ENCODE peak calls at places on chromosome 9, in four cellular contexts. One of them, this sample, is unnamed.

GRCh38 chr9:36091028-36091953 is 45.2 kb upstream of the GLIPR2 start:
- DNase-seq in lower lobe of right lung: no peak
- DNase-seq in A549: no peak
- DNase-seq in EH: peak
- DNase-seq in this sample: no peak

GRCh38 chr9:36278243-36278642 is 20.0 kb upstream of the GNE start:
- DNase-seq in EH: no peak
- DNase-seq in A549: no peak
- DNase-seq in lower lobe of right lung: no peak
- DNase-seq in this sample: no peak

GRCh38 chr9:107751522-107752235 is 262.1 kb upstream of the KLF4 start:
- DNase-seq in EH: peak
- DNase-seq in lower lobe of right lung: no peak
- DNase-seq in A549: peak
- DNase-seq in this sample: no peak

GRCh38 chr9:109639666-109640231 is 140.2 kb upstream of the PALM2AKAP2 start:
- DNase-seq in A549: no peak
- DNase-seq in lower lobe of right lung: no peak
- DNase-seq in EH: no peak
- DNase-seq in this sample: no peak

GRCh38 chr9:127808347-127809001 is 5.8 kb downstream of the FPGS start:
- DNase-seq in EH: no peak
- DNase-seq in A549: no peak
- DNase-seq in lower lobe of right lung: no peak
- DNase-seq in this sample: no peak

GRCh38 chr9:137273616-137274320 is 3.8 kb upstream of the TOR4A start:
- DNase-seq in EH: no peak
- DNase-seq in lower lobe of right lung: peak
- DNase-seq in A549: no peak
- DNase-seq in this sample: no peak

GRCh38 chr9:132534832-132535231 is 47.6 kb upstream of the BARHL1 start:
- DNase-seq in lower lobe of right lung: no peak
- DNase-seq in A549: no peak
- DNase-seq in EH: no peak
- DNase-seq in this sample: no peak

GRCh38 chr9:27204578-27204977 is 92.4 kb downstream of the EQTN start:
- DNase-seq in A549: no peak
- DNase-seq in lower lobe of right lung: no peak
- DNase-seq in EH: peak
- DNase-seq in this sample: no peak

GRCh38 chr9:123422593-123422992 is 66.6 kb downstream of the CRB2 start:
- DNase-seq in A549: no peak
- DNase-seq in lower lobe of right lung: no peak
- DNase-seq in EH: no peak
- DNase-seq in this sample: no peak

GRCh38 chr9:95477441-95477840 is 39.3 kb downstream of the PTCH1 start:
- DNase-seq in lower lobe of right lung: no peak
- DNase-seq in EH: no peak
- DNase-seq in A549: no peak
- DNase-seq in this sample: no peak

GRCh38 chr9:134323741-134324358 is 2.4 kb upstream of the RXRA start:
- DNase-seq in EH: no peak
- DNase-seq in A549: no peak
- DNase-seq in lower lobe of right lung: peak
- DNase-seq in this sample: peak

GRCh38 chr9:35367451-35367850 is 122.5 kb upstream of the RUSC2 start:
- DNase-seq in EH: peak
- DNase-seq in lower lobe of right lung: no peak
- DNase-seq in A549: no peak
- DNase-seq in this sample: no peak

GRCh38 chr9:96186601-96187011 is 115.4 kb downstream of the HSD17B3 start:
- DNase-seq in EH: no peak
- DNase-seq in A549: no peak
- DNase-seq in lower lobe of right lung: peak
- DNase-seq in this sample: peak

GRCh38 chr9:113976915-113977314 is 100.8 kb downstream of the ZNF618 start:
- DNase-seq in lower lobe of right lung: no peak
- DNase-seq in EH: no peak
- DNase-seq in A549: no peak
- DNase-seq in this sample: no peak

GRCh38 chr9:101247297-101247696 is 137.5 kb downstream of the BAAT start:
- DNase-seq in EH: no peak
- DNase-seq in lower lobe of right lung: no peak
- DNase-seq in A549: no peak
- DNase-seq in this sample: no peak

GRCh38 chr9:125789196-125789595 is 42.0 kb downstream of the PBX3 start:
- DNase-seq in lower lobe of right lung: no peak
- DNase-seq in A549: no peak
- DNase-seq in EH: no peak
- DNase-seq in this sample: no peak

GRCh38 chr9:81430727-81431126 is 258.6 kb downstream of the TLE1 start:
- DNase-seq in A549: no peak
- DNase-seq in lower lobe of right lung: no peak
- DNase-seq in EH: peak
- DNase-seq in this sample: no peak